ENCODE peak calls at places on chromosomes 6 and 20, in seven cellular contexts. U is AG10803, O is GM23338, R is PC-9, J is endodermal cell, M is heart left ventricle, P is thyroid gland. H is an unnamed sample.
A peak's percentile ranks its signal among the peaks of the same experiment; 100 is the strongest.

GRCh38 chr6:84052204-84052882 is 18.8 kb downstream of the MRAP2 start:
- DNase-seq in U (peak; percentile 45), O (peak; percentile 89), R (peak; percentile 5), J (peak; percentile 85), M (peak; percentile 70), P (peak; percentile 40), H (no peak)

GRCh38 chr6:71510057-71510713 is 221.6 kb downstream of the OGFRL1 start:
- DNase-seq in U (peak; percentile 80), O (peak; percentile 77), R (peak; percentile 67), J (peak; percentile 83), M (peak; percentile 40), P (peak; percentile 68), H (peak; percentile 8)

GRCh38 chr20:58020656-58021454 is 207.6 kb downstream of the ANKRD60 start:
- DNase-seq in U (no peak), O (no peak), R (no peak), J (no peak), M (no peak), P (no peak), H (no peak)

GRCh38 chr6:43242908-43243648 is at the start of gene TTBK1:
- DNase-seq in U (no peak), O (peak; percentile 64), R (no peak), J (no peak), M (no peak), P (no peak), H (no peak)

GRCh38 chr6:138278326-138278725 is 60.0 kb upstream of the PBOV1 start:
- DNase-seq in U (peak; percentile 23), O (peak; percentile 61), R (no peak), J (peak; percentile 67), M (peak; percentile 8), P (no peak), H (no peak)

GRCh38 chr6:104983776-104984175 is 26.9 kb downstream of the LIN28B start:
- DNase-seq in U (no peak), O (no peak), R (no peak), J (no peak), M (no peak), P (no peak), H (no peak)

GRCh38 chr6:11374036-11375010 is 141.9 kb upstream of the NEDD9 start:
- DNase-seq in U (no peak), O (no peak), R (no peak), J (no peak), M (no peak), P (no peak), H (peak; percentile 93)

GRCh38 chr6:42511803-42512422 is 51.9 kb upstream of the UBR2 start:
- DNase-seq in U (peak; percentile 38), O (no peak), R (no peak), J (no peak), M (no peak), P (no peak), H (no peak)

GRCh38 chr6:89311853-89312531 is 3.1 kb downstream of the GABRR2 start:
- DNase-seq in U (peak; percentile 72), O (peak; percentile 88), R (peak; percentile 31), J (peak; percentile 91), M (peak; percentile 62), P (peak; percentile 79), H (no peak)

GRCh38 chr6:40791004-40791403 is 203.8 kb upstream of the LRFN2 start:
- DNase-seq in U (peak; percentile 23), O (no peak), R (no peak), J (peak; percentile 92), M (no peak), P (no peak), H (no peak)

GRCh38 chr6:167400482-167401138 is 75.7 kb downstream of the TTLL2 start:
- DNase-seq in U (no peak), O (peak; percentile 0), R (no peak), J (peak; percentile 41), M (no peak), P (no peak), H (no peak)

GRCh38 chr6:40227735-40228134 is 293.5 kb upstream of the MOCS1 start:
- DNase-seq in U (no peak), O (peak; percentile 7), R (no peak), J (no peak), M (no peak), P (no peak), H (no peak)

GRCh38 chr20:37986873-37987601 is 46.2 kb downstream of the TTI1 start:
- DNase-seq in U (peak; percentile 77), O (peak; percentile 34), R (peak; percentile 79), J (no peak), M (peak; percentile 82), P (peak; percentile 98), H (no peak)

GRCh38 chr6:85015396-85015990 is 251.1 kb upstream of the TBX18 start:
- DNase-seq in U (peak; percentile 27), O (peak; percentile 93), R (peak; percentile 56), J (peak; percentile 92), M (peak; percentile 30), P (peak; percentile 18), H (no peak)

GRCh38 chr6:39451831-39452230 is 129.3 kb upstream of the KCNK16 start:
- DNase-seq in U (no peak), O (peak; percentile 42), R (no peak), J (peak; percentile 59), M (no peak), P (no peak), H (no peak)

GRCh38 chr20:3796477-3797225 is 541 bp downstream of the CDC25B start:
- DNase-seq in U (no peak), O (no peak), R (no peak), J (no peak), M (no peak), P (no peak), H (no peak)

GRCh38 chr6:43911625-43912577 is 141.9 kb downstream of the VEGFA start:
- DNase-seq in U (no peak), O (peak; percentile 48), R (no peak), J (peak; percentile 73), M (no peak), P (peak; percentile 50), H (no peak)

GRCh38 chr20:12729326-12729725 is 279.4 kb upstream of the SPTLC3 start:
- DNase-seq in U (no peak), O (no peak), R (no peak), J (no peak), M (no peak), P (no peak), H (no peak)

GRCh38 chr6:29005183-29005885 is at the start of gene ZNF311:
- DNase-seq in U (peak; percentile 64), O (peak; percentile 86), R (peak; percentile 23), J (no peak), M (peak; percentile 59), P (peak; percentile 66), H (no peak)

GRCh38 chr6:110331816-110332215 is 26.3 kb downstream of the METTL24 start:
- DNase-seq in U (no peak), O (peak; percentile 23), R (no peak), J (peak; percentile 90), M (peak; percentile 37), P (no peak), H (no peak)

GRCh38 chr6:110328231-110328630 is 29.9 kb downstream of the METTL24 start:
- DNase-seq in U (peak; percentile 87), O (no peak), R (no peak), J (no peak), M (no peak), P (no peak), H (no peak)

GRCh38 chr6:110329348-110329728 is 28.8 kb downstream of the METTL24 start:
- DNase-seq in U (peak; percentile 68), O (no peak), R (no peak), J (no peak), M (no peak), P (no peak), H (no peak)

GRCh38 chr6:110331383-110331782 is 26.8 kb downstream of the METTL24 start:
- DNase-seq in U (no peak), O (no peak), R (no peak), J (peak; percentile 65), M (no peak), P (no peak), H (no peak)

DNA sequence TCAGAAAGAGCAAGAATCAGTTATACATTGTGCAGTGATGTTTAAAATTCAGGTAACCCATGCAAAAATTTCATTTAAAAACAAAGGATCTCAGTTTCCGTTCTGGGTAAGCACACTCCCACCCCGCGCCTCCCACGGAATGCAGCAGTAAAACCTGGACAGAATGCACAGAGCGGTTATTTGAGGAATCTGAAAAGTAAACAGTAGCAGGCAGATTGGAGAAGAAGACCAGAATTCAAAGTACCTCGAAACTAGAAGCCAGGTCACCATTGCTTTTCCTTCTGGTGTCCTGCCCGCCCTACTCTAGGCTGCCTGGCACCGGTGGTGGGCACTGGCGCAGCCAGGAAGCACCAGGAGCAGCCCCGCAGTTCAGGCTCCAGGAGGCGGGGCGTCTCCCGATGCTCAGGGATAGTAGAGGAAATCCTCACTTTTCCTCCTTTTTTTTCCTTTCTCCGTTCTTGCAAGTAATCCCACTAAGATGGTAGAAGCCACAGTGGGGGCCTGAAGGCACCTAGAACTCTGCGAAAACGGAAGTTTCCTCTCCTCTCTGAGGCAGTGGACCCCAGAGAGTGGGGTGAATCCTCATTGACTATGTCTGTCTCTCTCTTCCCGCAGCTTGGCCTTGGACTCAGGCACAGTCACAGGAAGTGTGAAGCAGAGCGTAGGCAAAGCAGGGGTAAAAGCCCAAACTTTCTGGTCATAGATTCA is 28.3 kb downstream of the METTL24 start:
- DNase-seq in U (peak; percentile 52), O (no peak), R (no peak), J (peak; percentile 55), M (no peak), P (peak; percentile 29), H (no peak)
- H3K4me3 ChIP-seq in U (peak overlapping the region; percentile 38), O (no peak overlapping the region), R (no peak overlapping the region), J (no peak overlapping the region), M (peak overlapping the region; percentile 40), P (no peak overlapping the region), H (no peak overlapping the region)

DNA sequence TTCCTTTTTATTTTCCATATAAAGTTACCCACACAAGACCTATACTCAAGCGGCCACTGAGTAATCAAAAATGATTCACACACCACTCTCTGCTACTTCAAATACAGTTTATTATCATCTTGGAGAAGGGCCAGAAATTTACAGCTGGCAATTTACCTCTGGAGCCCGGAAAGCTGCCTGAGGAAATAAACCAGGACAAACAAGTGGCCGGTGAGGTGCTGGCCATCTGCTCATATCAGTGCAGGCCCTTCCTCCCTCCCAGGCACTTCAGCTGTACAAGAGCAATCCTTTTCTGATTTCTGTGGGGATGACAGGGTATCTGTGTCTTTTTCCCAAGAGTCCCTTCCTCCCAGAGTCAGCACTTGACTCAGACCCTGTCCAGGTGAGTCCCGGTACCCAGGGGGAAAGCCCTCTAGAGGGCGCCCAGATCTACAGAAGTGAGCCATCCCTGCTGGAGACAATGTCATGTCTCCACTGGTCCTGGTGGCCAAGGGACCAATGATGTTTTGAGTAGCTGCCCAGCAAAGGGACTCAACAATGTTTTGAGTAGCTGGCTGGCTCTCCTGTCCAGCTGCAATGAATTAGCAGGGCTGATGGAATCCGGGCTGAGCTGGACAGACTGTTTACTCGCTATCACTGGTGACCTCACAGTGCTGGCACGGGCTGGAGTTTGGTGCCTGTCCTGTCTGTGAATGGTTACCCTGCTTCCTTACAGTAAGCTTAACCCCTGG is 23.6 kb downstream of the LRP11 start:
- DNase-seq in U (peak; percentile 90), O (peak; percentile 86), R (peak; percentile 70), J (peak; percentile 94), M (peak; percentile 81), P (peak; percentile 71), H (no peak)
- TF ChIP-seq CTCF in U (peak; percentile 55), O (peak; percentile 72), R (peak; percentile 83), J (peak; percentile 89), M (peak; percentile 57), P (peak; percentile 67), H (peak; percentile 80)

GRCh38 chr6:155121699-155122098 is 126.6 kb downstream of the TIAM2 start:
- DNase-seq in U (peak; percentile 54), O (peak; percentile 74), R (no peak), J (peak; percentile 81), M (no peak), P (no peak), H (no peak)
- H3K4me3 ChIP-seq in U (peak overlapping the region; percentile 43), O (peak overlapping the region; percentile 3), R (no peak overlapping the region), J (no peak overlapping the region), M (peak overlapping the region; percentile 36), P (no peak overlapping the region), H (no peak overlapping the region)

GRCh38 chr6:127515794-127516675 is 3.1 kb downstream of the MTCL3 start:
- DNase-seq in U (peak; percentile 59), O (peak; percentile 74), R (peak; percentile 51), J (peak; percentile 91), M (peak; percentile 65), P (peak; percentile 71), H (no peak)
- TF ChIP-seq CTCF in U (peak; percentile 11), O (no peak), R (no peak), J (peak; percentile 9), M (no peak), P (no peak), H (no peak)

H was measured in GM12864.